ENCODE peak calls at places on chromosomes 2 and 18, in five cellular contexts. X is tibial artery, U is left ventricle myocardium inferior, E is A549, L is K562. A is an unnamed sample. For H3K4me1, the result is how much of the 10 kb centered on the place peaks cover.

GRCh38 chr2:9136997-9137819 is 69.4 kb upstream of the ASAP2 start:
- DNase-seq in X (no peak), U (no peak), E (no peak), L (no peak), A (peak)

GRCh38 chr2:28096421-28096820 is 205.9 kb downstream of the BABAM2 start:
- DNase-seq in X (no peak), U (no peak), E (no peak), L (no peak), A (no peak)

GRCh38 chr2:64202206-64202864 is 58.1 kb upstream of the PELI1 start:
- DNase-seq in X (no peak), U (no peak), E (peak), L (no peak), A (no peak)

GRCh38 chr18:63336366-63337099 is 17.0 kb upstream of the BCL2 start:
- DNase-seq in X (no peak), U (no peak), E (peak), L (no peak), A (no peak)

GRCh38 chr18:27695509-27695908 is 481.4 kb downstream of the CDH2 start:
- DNase-seq in X (no peak), U (no peak), E (no peak), L (no peak), A (no peak)

GRCh38 chr2:161586517-161587167 is 37.6 kb upstream of the SLC4A10 start:
- DNase-seq in X (no peak), U (no peak), E (peak), L (peak), A (no peak)

GRCh38 chr2:153416071-153416470 is 62.5 kb downstream of the RPRM start:
- DNase-seq in X (no peak), U (no peak), E (no peak), L (no peak), A (no peak)

GRCh38 chr18:35497006-35497333 is 790 bp downstream of the INO80C start:
- DNase-seq in X (no peak), U (no peak), E (no peak), L (peak), A (peak)

GRCh38 chr2:77469086-77469485 is 53.1 kb downstream of the LRRTM4 start:
- DNase-seq in X (no peak), U (no peak), E (no peak), L (no peak), A (no peak)

GRCh38 chr2:23436346-23437099 is 51.5 kb downstream of the KLHL29 start:
- DNase-seq in X (no peak), U (no peak), E (no peak), L (no peak), A (no peak)

GRCh38 chr2:60531638-60532216 is 21.7 kb downstream of the BCL11A start:
- DNase-seq in X (no peak), U (no peak), E (no peak), L (no peak), A (peak)
- H3K4me3 ChIP-seq in X (no peak), U (peak), E (no peak), L (no peak), A (no peak)

DNA sequence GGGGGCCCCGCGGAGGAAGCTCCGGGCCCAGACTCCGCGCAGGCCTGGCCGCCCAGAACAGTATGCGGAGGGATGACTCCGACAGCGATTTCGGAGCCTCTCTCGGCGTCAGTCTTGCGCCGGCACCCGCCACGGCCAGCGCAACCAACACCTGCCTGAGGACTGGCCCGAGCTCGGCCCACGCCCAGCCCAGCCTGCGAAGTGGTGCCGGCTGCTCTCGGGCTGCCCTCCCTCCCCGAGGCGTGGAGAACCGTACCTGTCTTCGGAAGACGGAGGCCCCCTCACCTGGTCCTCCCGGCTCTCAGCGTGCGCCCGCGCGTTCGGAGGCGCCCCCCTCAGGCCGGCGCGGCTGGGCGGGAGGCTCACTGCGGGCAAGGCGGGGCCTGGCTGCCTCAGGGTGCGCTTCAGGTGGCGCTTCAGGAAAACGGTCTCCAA is at the start of gene M1AP:
- DNase-seq in X (no peak), U (no peak), E (no peak), L (no peak), A (peak)
- TF ChIP-seq CTCF in X (no peak), U (no peak), E (no peak), L (no peak), A (no peak)

DNA sequence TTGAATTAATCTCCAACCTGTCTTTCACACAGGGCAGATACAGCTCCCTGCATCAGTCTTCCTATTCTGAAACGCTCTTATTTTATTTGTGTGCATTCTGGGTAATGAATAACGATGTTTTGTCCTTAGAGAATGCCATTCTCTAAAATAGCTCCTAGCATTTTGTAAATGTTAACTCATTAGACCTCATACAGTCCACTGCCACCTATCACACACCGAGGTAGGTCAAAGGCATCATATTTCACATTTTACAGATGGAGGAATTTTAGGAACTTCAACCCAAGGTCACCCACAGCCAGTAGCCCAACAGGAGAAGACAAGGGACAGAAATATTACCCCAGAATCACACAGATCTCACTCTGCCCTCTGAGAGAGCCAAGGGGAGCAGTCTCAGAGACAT is 455.4 kb upstream of the GYPC start:
- DNase-seq in X (no peak), U (no peak), E (no peak), L (no peak), A (no peak)
- H3K4me1 ChIP-seq in X (under half), U (under half), E (under half), L (under half), A (under half)

GRCh38 chr2:176093145-176093888 is 796 bp downstream of the HOXD13 start:
- DNase-seq in X (no peak), U (no peak), E (no peak), L (no peak), A (no peak)
- H3K4me3 ChIP-seq in X (peak), U (peak), E (peak), L (no peak), A (no peak)

DNA sequence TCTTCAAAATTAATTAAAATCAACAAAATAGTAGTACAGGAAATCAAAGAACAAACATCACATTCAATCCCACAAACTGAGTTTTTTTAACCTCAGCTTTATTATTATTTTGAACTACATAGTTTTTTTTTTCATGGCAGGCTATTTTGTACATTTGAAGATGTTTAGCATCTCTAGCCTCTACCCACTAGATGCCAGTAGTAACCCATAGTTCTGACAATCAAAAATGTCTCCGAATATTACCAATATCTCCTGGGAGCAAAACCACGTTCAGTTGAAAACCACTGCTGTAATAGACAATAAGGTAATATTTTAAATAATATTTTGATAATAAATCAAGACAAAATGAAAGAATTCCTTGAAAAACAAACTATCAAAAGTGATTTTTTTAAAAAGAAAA is 702.6 kb upstream of the LRRTM1 start:
- DNase-seq in X (no peak), U (no peak), E (no peak), L (no peak), A (no peak)
- TF ChIP-seq CTCF in X (no peak), U (no peak), E (no peak), L (no peak), A (no peak)